ENCODE peak calls at places on chromosomes 6 and 20, in ten cellular contexts. S, A, B, T, Z, D, V, H, E and L are unnamed samples.

GRCh38 chr20:17680128-17680835 is 1.8 kb downstream of the RRBP1 start:
- DNase-seq in B (no peak), Z (no peak), H (no peak), A (peak), V (no peak), D (no peak), E (peak), T (no peak), S (no peak), L (no peak)

GRCh38 chr6:136323431-136324112 is 33.9 kb upstream of the BCLAF1 start:
- DNase-seq in D (no peak), Z (no peak), B (no peak), E (no peak), V (no peak), S (no peak), A (peak), H (no peak), T (no peak), L (no peak)

GRCh38 chr6:13260116-13260598 is 68.2 kb downstream of the TBC1D7 start:
- DNase-seq in S (no peak), E (no peak), T (no peak), D (no peak), H (no peak), B (no peak), V (no peak), Z (no peak), A (no peak), L (no peak)

GRCh38 chr20:47224300-47224791 is 132.2 kb downstream of the ZMYND8 start:
- DNase-seq in Z (no peak), B (no peak), D (no peak), E (no peak), H (no peak), S (no peak), V (no peak), A (no peak), T (no peak), L (no peak)

GRCh38 chr20:48139262-48140041 is 354.2 kb upstream of the SULF2 start:
- DNase-seq in H (no peak), B (no peak), E (no peak), V (no peak), A (peak), T (no peak), S (no peak), D (no peak), Z (no peak), L (no peak)

GRCh38 chr6:26431258-26432162 is 8.8 kb upstream of the BTN3A3 start:
- DNase-seq in B (no peak), H (no peak), D (no peak), Z (no peak), E (no peak), V (no peak), S (no peak), A (peak), T (no peak), L (no peak)

GRCh38 chr20:41002842-41003142 is 25.8 kb upstream of the TOP1 start:
- DNase-seq in B (no peak), V (no peak), H (no peak), S (no peak), A (no peak), D (no peak), E (no peak), T (no peak), Z (no peak), L (no peak)

GRCh38 chr20:23668477-23668951 is 20.3 kb downstream of the CST4 start:
- DNase-seq in T (no peak), Z (no peak), D (peak), B (peak), A (peak), E (peak), S (peak), V (peak), H (peak), L (peak)

GRCh38 chr20:5526516-5526915 is 209.8 kb upstream of the PROKR2 start:
- DNase-seq in Z (no peak), V (no peak), S (peak), E (no peak), A (no peak), B (no peak), H (no peak), D (no peak), T (no peak), L (no peak)

GRCh38 chr6:108559097-108559883 is 1.4 kb upstream of the FOXO3 start:
- DNase-seq in S (peak), T (peak), V (peak), B (peak), A (peak), D (peak), Z (peak), E (peak), H (peak), L (peak)

GRCh38 chr6:136887899-136888298 is 34.2 kb upstream of the SLC35D3 start:
- DNase-seq in A (no peak), H (no peak), D (no peak), E (peak), Z (no peak), T (no peak), B (no peak), V (no peak), S (no peak), L (no peak)

GRCh38 chr6:109892451-109893435 is 85.4 kb upstream of the GPR6 start:
- DNase-seq in A (no peak), T (no peak), S (no peak), B (no peak), V (no peak), D (no peak), H (no peak), Z (no peak), E (peak), L (no peak)

GRCh38 chr20:63198606-63199005 is 17.3 kb downstream of the YTHDF1 start:
- DNase-seq in E (no peak), H (no peak), B (no peak), D (no peak), S (no peak), A (no peak), T (no peak), V (no peak), Z (no peak), L (no peak)

GRCh38 chr6:105120570-105120969 is 59.2 kb downstream of the POPDC3 start:
- DNase-seq in Z (no peak), H (no peak), E (no peak), B (no peak), A (peak), V (no peak), T (no peak), D (no peak), S (no peak), L (no peak)

GRCh38 chr6:3749390-3749978 is 2.0 kb downstream of the PXDC1 start:
- DNase-seq in A (no peak), V (no peak), H (no peak), D (no peak), T (no peak), Z (no peak), E (peak), B (no peak), S (peak), L (no peak)

GRCh38 chr6:17985934-17986655 is 1.3 kb downstream of the KIF13A start:
- DNase-seq in S (no peak), B (no peak), D (no peak), A (no peak), V (no peak), H (no peak), Z (no peak), T (no peak), E (no peak), L (no peak)

GRCh38 chr6:160139420-160139851 is 17.8 kb downstream of the SLC22A1 start:
- DNase-seq in B (no peak), E (peak), A (peak), Z (no peak), V (no peak), D (no peak), S (no peak), T (no peak), H (no peak), L (no peak)

GRCh38 chr6:126170875-126171489 is 168.9 kb upstream of the CENPW start:
- DNase-seq in A (peak), H (no peak), D (no peak), V (peak), S (peak), Z (no peak), B (peak), T (no peak), E (peak), L (no peak)

GRCh38 chr6:71478834-71479541 is 190.4 kb downstream of the OGFRL1 start:
- DNase-seq in H (no peak), D (no peak), Z (no peak), S (no peak), A (peak), T (no peak), B (no peak), V (no peak), E (peak), L (no peak)

GRCh38 chr6:3752538-3753227 is 1.2 kb upstream of the PXDC1 start:
- DNase-seq in Z (no peak), H (no peak), T (no peak), A (no peak), D (no peak), E (no peak), B (no peak), V (no peak), S (no peak), L (no peak)

GRCh38 chr20:38915355-38915754 is 10.9 kb upstream of the FAM83D start:
- DNase-seq in D (no peak), Z (no peak), E (no peak), V (no peak), H (no peak), S (no peak), B (no peak), T (no peak), A (no peak), L (no peak)

GRCh38 chr6:166950443-166950821 is 5.9 kb downstream of the RNASET2 start:
- DNase-seq in A (no peak), D (no peak), S (no peak), E (no peak), B (peak), V (no peak), H (peak), Z (peak), T (no peak), L (no peak)

GRCh38 chr6:160327981-160328380 is 20.2 kb upstream of the SLC22A3 start:
- DNase-seq in V (no peak), A (no peak), Z (no peak), T (no peak), B (no peak), S (no peak), H (no peak), E (no peak), D (no peak), L (no peak)

GRCh38 chr20:49400904-49401303 is 81.6 kb downstream of the KCNB1 start:
- DNase-seq in E (no peak), S (no peak), T (no peak), V (no peak), D (no peak), Z (no peak), B (no peak), H (no peak), A (peak), L (no peak)

GRCh38 chr20:31811796-31812728 is 7.1 kb upstream of the MYLK2 start:
- DNase-seq in T (no peak), Z (no peak), H (no peak), E (no peak), S (no peak), A (peak), B (no peak), D (no peak), V (peak), L (no peak)

GRCh38 chr20:48619126-48620101 is 208.4 kb downstream of the PREX1 start:
- DNase-seq in S (no peak), V (no peak), H (no peak), Z (no peak), D (no peak), T (no peak), E (no peak), A (no peak), B (no peak), L (no peak)

GRCh38 chr6:107957165-107957908 is 671 bp downstream of the SEC63 start:
- DNase-seq in Z (peak), B (peak), D (peak), A (peak), T (peak), V (peak), H (peak), S (peak), E (peak), L (no peak)